ENCODE peak calls at places on chromosomes 12 and 14, in four cellular contexts. F is stomach, Q is lower lobe of right lung, N is heart left ventricle. Z is an unnamed sample.

GRCh38 chr12:26017484-26018211 is 59.2 kb downstream of the RASSF8 start:
- DNase-seq in F (no peak), Q (no peak), N (no peak), Z (peak; percentile 36)

GRCh38 chr12:79737875-79738718 is 47.3 kb upstream of the PAWR start:
- DNase-seq in F (peak; percentile 42), Q (no peak), N (no peak), Z (peak; percentile 70)

GRCh38 chr14:68328509-68328908 is 464.4 kb downstream of the ZFP36L1 start:
- DNase-seq in F (no peak), Q (no peak), N (no peak), Z (no peak)

GRCh38 chr14:36751920-36752319 is 90.3 kb downstream of the PAX9 start:
- DNase-seq in F (no peak), Q (no peak), N (no peak), Z (no peak)

GRCh38 chr12:57001448-57001906 is 4.9 kb downstream of the ZBTB39 start:
- DNase-seq in F (peak; percentile 70), Q (peak; percentile 80), N (peak; percentile 62), Z (peak; percentile 60)

GRCh38 chr12:39892146-39892545 is 213.7 kb downstream of the SLC2A13 start:
- DNase-seq in F (no peak), Q (no peak), N (no peak), Z (no peak)

GRCh38 chr12:101792046-101792931 is 38.5 kb downstream of the GNPTAB start:
- DNase-seq in F (no peak), Q (no peak), N (no peak), Z (no peak)

GRCh38 chr12:104426926-104427546 is 29.7 kb upstream of the CHST11 start:
- DNase-seq in F (no peak), Q (no peak), N (no peak), Z (peak; percentile 70)

GRCh38 chr12:123660328-123660727 is 10.6 kb upstream of the TCTN2 start:
- DNase-seq in F (no peak), Q (no peak), N (no peak), Z (peak; percentile 85)

GRCh38 chr14:102088012-102088792 is 1.4 kb upstream of the HSP90AA1 start:
- DNase-seq in F (peak; percentile 51), Q (peak; percentile 83), N (peak; percentile 56), Z (no peak)

GRCh38 chr12:72491399-72491798 is 219.2 kb downstream of the TRHDE start:
- DNase-seq in F (no peak), Q (no peak), N (no peak), Z (peak; percentile 66)

GRCh38 chr14:33210304-33210703 is 271.6 kb downstream of the NPAS3 start:
- DNase-seq in F (no peak), Q (no peak), N (no peak), Z (peak; percentile 1)

GRCh38 chr14:68214431-68214830 is 394.9 kb downstream of the RAD51B start:
- DNase-seq in F (no peak), Q (no peak), N (no peak), Z (no peak)

GRCh38 chr12:53378705-53379388 is 1.1 kb upstream of the SP1 start:
- DNase-seq in F (no peak), Q (peak; percentile 6), N (no peak), Z (no peak)

GRCh38 chr12:104411826-104412626 is 44.7 kb upstream of the CHST11 start:
- DNase-seq in F (no peak), Q (no peak), N (no peak), Z (peak; percentile 40)

GRCh38 chr12:6072302-6072752 is 52.1 kb downstream of the VWF start:
- DNase-seq in F (no peak), Q (no peak), N (peak; percentile 55), Z (peak; percentile 79)

GRCh38 chr14:26887842-26888241 is 290.0 kb upstream of the NOVA1 start:
- DNase-seq in F (no peak), Q (no peak), N (no peak), Z (no peak)

GRCh38 chr14:34993444-34993843 is 10.7 kb downstream of the SRP54 start:
- DNase-seq in F (no peak), Q (no peak), N (no peak), Z (no peak)

GRCh38 chr12:71484272-71484905 is 44.8 kb downstream of the LGR5 start:
- DNase-seq in F (no peak), Q (no peak), N (no peak), Z (no peak)

GRCh38 chr14:84566109-84566508 is 963.8 kb upstream of the FLRT2 start:
- DNase-seq in F (no peak), Q (no peak), N (no peak), Z (no peak)

GRCh38 chr12:107404981-107405380 is 280.6 kb upstream of the PWP1 start:
- DNase-seq in F (no peak), Q (no peak), N (no peak), Z (peak; percentile 36)

GRCh38 chr12:87775051-87775450 is 254.2 kb downstream of the C12orf50 start:
- DNase-seq in F (no peak), Q (no peak), N (no peak), Z (no peak)

GRCh38 chr12:87778065-87778464 is 251.1 kb downstream of the C12orf50 start:
- DNase-seq in F (no peak), Q (no peak), N (no peak), Z (no peak)

GRCh38 chr12:87768884-87769283 is 260.3 kb downstream of the C12orf50 start:
- DNase-seq in F (no peak), Q (no peak), N (no peak), Z (no peak)

GRCh38 chr12:87772401-87772800 is 256.8 kb downstream of the C12orf50 start:
- DNase-seq in F (no peak), Q (no peak), N (no peak), Z (no peak)
- H3K4me1 ChIP-seq in F (no peaks in the 10 kb centered on the region), Q (no peaks in the 10 kb centered on the region), N (no peaks in the 10 kb centered on the region), Z (no peaks in the 10 kb centered on the region)

DNA sequence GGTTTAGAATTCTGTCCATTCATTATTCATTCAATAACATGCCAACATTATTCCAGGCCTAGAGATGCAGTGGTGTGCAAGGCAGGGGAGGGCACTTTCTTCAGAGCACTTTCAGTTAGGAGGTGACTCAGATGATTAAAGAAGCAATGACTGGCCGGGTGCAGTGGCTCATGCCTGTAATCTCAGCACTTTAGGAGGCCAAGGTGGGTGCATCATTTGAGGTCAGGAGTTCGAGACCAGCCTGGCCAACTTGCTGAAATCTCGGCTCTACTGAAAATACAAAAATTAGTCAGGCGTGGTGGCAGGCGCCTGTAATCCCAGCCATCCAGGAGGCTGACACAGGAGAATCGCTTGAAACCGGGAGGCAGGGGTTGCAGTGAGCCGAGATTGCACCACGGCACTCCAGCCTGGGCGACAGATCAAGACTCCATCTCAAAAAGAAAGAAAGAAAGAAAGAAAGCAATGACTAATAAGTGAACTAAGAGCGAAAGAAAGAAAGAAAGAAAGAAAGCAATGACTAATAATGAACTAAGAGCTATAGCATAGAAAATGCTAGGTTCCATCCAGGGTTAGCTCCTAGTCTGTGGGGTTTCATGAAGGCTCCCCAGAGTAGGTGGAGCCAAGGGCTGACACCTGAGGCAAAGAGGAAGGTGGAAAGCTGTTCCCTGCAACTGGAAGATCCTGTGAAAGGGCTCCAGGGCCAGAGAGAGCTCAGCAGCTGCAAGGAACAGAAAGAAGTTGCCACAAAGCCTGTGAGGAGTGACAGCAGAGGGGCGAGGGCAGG is 334.5 kb downstream of the CACNA1C start:
- DNase-seq in F (no peak), Q (no peak), N (no peak), Z (peak; percentile 58)
- H3K4me1 ChIP-seq in F (peaks cover 6% of the 10 kb centered on the region), Q (peaks cover 26% of the 10 kb centered on the region), N (peaks cover 6% of the 10 kb centered on the region), Z (peaks cover 9% of the 10 kb centered on the region)

DNA sequence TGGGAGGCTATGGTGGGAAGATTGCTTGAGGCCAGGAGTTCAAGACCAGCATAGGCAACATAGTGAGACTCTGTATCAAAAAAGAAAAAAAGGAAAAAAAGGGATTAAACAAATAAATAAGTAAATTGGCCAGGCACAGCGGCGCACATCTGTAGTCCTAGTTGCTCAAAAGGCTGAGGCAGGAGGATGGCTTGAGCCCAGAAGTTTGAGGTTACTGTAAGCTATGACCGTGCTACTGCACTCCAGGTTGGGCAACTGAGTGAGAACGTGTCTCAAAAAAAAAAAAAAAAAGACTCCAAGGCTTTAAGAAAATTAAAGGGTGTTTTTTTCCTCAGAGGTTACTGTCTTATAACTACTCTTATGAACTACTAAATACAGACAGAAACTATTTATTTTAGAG is 11.7 kb downstream of the BEST3 start:
- DNase-seq in F (no peak), Q (no peak), N (no peak), Z (no peak)
- H3K4me1 ChIP-seq in F (no peaks in the 10 kb centered on the region), Q (no peaks in the 10 kb centered on the region), N (peaks cover 4% of the 10 kb centered on the region), Z (peaks cover 8% of the 10 kb centered on the region)

DNA sequence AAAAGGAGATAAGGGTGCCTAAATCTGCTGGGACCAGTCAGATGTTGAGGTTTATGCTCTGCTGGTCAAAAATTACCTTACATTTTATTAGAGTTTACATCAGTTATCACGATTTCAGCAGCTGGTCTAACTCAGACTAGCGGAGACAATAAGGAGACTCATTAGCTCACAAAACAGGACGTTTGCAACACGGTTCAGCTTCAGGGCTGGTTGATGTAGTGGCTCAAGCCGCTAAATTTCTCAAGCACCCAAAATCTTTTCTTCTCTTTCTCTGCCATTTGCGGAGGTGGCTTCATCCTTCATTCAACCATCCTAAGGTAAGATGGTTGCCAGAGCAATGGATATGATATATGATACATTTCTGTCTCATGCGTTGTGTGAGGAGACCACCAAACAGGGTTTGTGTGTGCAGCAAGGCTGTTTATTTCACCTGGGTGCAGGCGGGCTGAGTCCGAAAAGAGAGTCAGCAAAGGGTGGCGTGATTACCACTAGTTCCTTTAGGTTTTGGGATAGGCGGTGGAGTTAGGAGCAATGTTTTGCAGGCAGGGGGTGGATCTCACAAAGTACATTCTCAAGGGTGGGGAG is 30.3 kb upstream of the CLIP1 start:
- DNase-seq in F (no peak), Q (no peak), N (no peak), Z (no peak)
- H3K4me1 ChIP-seq in F (no peaks in the 10 kb centered on the region), Q (no peaks in the 10 kb centered on the region), N (no peaks in the 10 kb centered on the region), Z (peaks cover 3% of the 10 kb centered on the region)

Z was measured in IMR-90.